ENCODE peak calls at places on chromosome 21, in five cellular contexts. I, M, P, D and H are unnamed samples.

GRCh38 chr21:42833859-42834729 is 45.2 kb downstream of the WDR4 start:
- DNase-seq in I (no peak), D (no peak), M (no peak), P (no peak), H (no peak)

GRCh38 chr21:16305686-16306085 is 575.9 kb downstream of the USP25 start:
- DNase-seq in I (peak), P (no peak), M (no peak), D (no peak), H (peak)

GRCh38 chr21:44515359-44516165 is 24.4 kb downstream of the KRTAP10-1 start:
- DNase-seq in D (no peak), I (no peak), P (no peak), M (no peak), H (no peak)

GRCh38 chr21:18382141-18382540 is 21.4 kb downstream of the TMPRSS15 start:
- DNase-seq in I (no peak), D (no peak), P (no peak), M (no peak), H (no peak)

GRCh38 chr21:16370176-16370575 is 640.4 kb downstream of the USP25 start:
- DNase-seq in P (no peak), D (no peak), I (no peak), M (no peak), H (no peak)

GRCh38 chr21:42075686-42076471 is 4.8 kb downstream of the UMODL1 start:
- DNase-seq in I (no peak), D (no peak), M (no peak), P (no peak), H (no peak)

GRCh38 chr21:42974832-42975820 is 764 bp downstream of the PKNOX1 start:
- DNase-seq in P (peak), I (no peak), M (peak), D (peak), H (peak)

GRCh38 chr21:39885119-39885848 is 18.0 kb downstream of the PCP4 start:
- DNase-seq in P (no peak), M (no peak), I (no peak), D (peak), H (peak)

GRCh38 chr21:14452031-14452778 is 69.3 kb upstream of the HSPA13 start:
- DNase-seq in M (no peak), D (no peak), P (no peak), I (no peak), H (no peak)

GRCh38 chr21:43575466-43575841 is 83.8 kb downstream of the HSF2BP start:
- DNase-seq in M (no peak), I (no peak), P (no peak), D (no peak), H (no peak)

GRCh38 chr21:33286600-33287456 is 20.7 kb downstream of the IL10RB start:
- DNase-seq in D (no peak), I (no peak), M (no peak), P (no peak), H (no peak)

GRCh38 chr21:23531444-23531843 is 2075.8 kb downstream of the MRPL39 start:
- DNase-seq in D (no peak), P (no peak), I (no peak), M (no peak), H (no peak)

GRCh38 chr21:36709868-36710728 is 11.2 kb downstream of the SIM2 start:
- DNase-seq in M (no peak), I (no peak), D (no peak), P (no peak), H (no peak)

GRCh38 chr21:45080639-45081414 is 6.4 kb downstream of the ADARB1 start:
- DNase-seq in P (peak), D (no peak), I (no peak), M (no peak), H (no peak)

GRCh38 chr21:26965567-26966359 is 1.1 kb downstream of the ADAMTS5 start:
- DNase-seq in P (no peak), M (no peak), D (no peak), I (no peak), H (no peak)

GRCh38 chr21:18411565-18411964 is 8.0 kb upstream of the TMPRSS15 start:
- DNase-seq in I (no peak), P (no peak), M (no peak), D (no peak), H (no peak)

GRCh38 chr21:14987370-14988170 is 77.2 kb downstream of the NRIP1 start:
- DNase-seq in D (no peak), M (no peak), I (no peak), P (no peak), H (no peak)

GRCh38 chr21:43206231-43207042 is 37.6 kb downstream of the CRYAA start:
- DNase-seq in M (no peak), D (no peak), I (no peak), P (no peak), H (no peak)

GRCh38 chr21:44603911-44604310 is 3.5 kb downstream of the KRTAP10-7 start:
- DNase-seq in D (no peak), P (no peak), M (no peak), I (no peak), H (no peak)

GRCh38 chr21:41282412-41282811 is 34.2 kb upstream of the FAM3B start:
- DNase-seq in P (no peak), I (no peak), M (no peak), D (no peak), H (no peak)

GRCh38 chr21:15408089-15408488 is 321.7 kb upstream of the USP25 start:
- DNase-seq in I (no peak), M (no peak), D (no peak), P (no peak), H (no peak)

GRCh38 chr21:41951876-41952567 is 1.8 kb downstream of the C2CD2 start:
- DNase-seq in P (no peak), D (no peak), I (no peak), M (no peak), H (no peak)

GRCh38 chr21:38958940-38959685 is 153.4 kb downstream of the ETS2 start:
- DNase-seq in D (no peak), I (no peak), P (no peak), M (no peak), H (no peak)

GRCh38 chr21:38255718-38256117 is 1.1 kb upstream of the KCNJ15 start:
- DNase-seq in P (no peak), M (no peak), D (no peak), I (no peak), H (no peak)

GRCh38 chr21:42840411-42841155 is 38.8 kb downstream of the WDR4 start:
- DNase-seq in I (no peak), M (no peak), D (no peak), P (no peak), H (no peak)

GRCh38 chr21:46154155-46154954 is 1.0 kb downstream of the FTCD start:
- DNase-seq in M (no peak), P (no peak), D (no peak), I (no peak), H (no peak)

GRCh38 chr21:43188712-43189151 is 19.9 kb downstream of the CRYAA start:
- DNase-seq in I (no peak), M (no peak), D (peak), P (no peak), H (peak)

GRCh38 chr21:45886610-45887026 is 95.0 kb upstream of the COL6A1 start:
- DNase-seq in P (peak), D (no peak), I (no peak), M (no peak), H (no peak)